ENCODE peak calls at places on chromosomes 1 and 21, in nine cellular contexts. N is T-helper 1 cell; K is activated naive CD8-positive, alpha-beta T cell treated with anti-CD3 and anti-CD28 coated beads, Interleukin-2, amount 50 U/mL, for 24 hours; A is C1 segment of cervical spinal cord; P is heart left ventricle; R is NCI-H187 treated with DMSO at 0.1 percent for 48 hours; L is kidney tubule cell; S is activated T-helper 1 cell treated with Interleukin-2 at 50 U/mL for 16 hours; B is nucleus accumbens. F is an unnamed sample.

GRCh38 chr1:4728319-4729107 is 74.1 kb downstream of the AJAP1 start:
- DNase-seq in S (no peak), N (no peak), L (no peak), R (no peak), K (no peak), P (no peak), B (no peak), A (no peak), F (no peak)

GRCh38 chr1:91997607-91998195 is 32.1 kb upstream of the EPHX4 start:
- DNase-seq in K (peak), B (no peak), S (peak), L (peak), N (peak), A (no peak), R (no peak), P (peak), F (peak)

GRCh38 chr1:164702216-164702615 is 143.2 kb downstream of the PBX1 start:
- DNase-seq in L (peak), S (no peak), P (no peak), N (no peak), K (no peak), R (no peak), B (no peak), A (no peak), F (no peak)

GRCh38 chr1:91697322-91698260 is 188.4 kb downstream of the TGFBR3 start:
- DNase-seq in A (no peak), P (no peak), S (peak), K (peak), B (no peak), N (peak), R (no peak), L (no peak), F (no peak)

GRCh38 chr1:64823691-64824476 is 79.0 kb downstream of the RAVER2 start:
- DNase-seq in L (peak), B (no peak), P (peak), A (peak), N (peak), R (peak), K (peak), S (peak), F (peak)

GRCh38 chr21:25171438-25171837 is 435.8 kb downstream of the MRPL39 start:
- DNase-seq in A (no peak), P (no peak), S (no peak), N (no peak), K (no peak), B (no peak), R (no peak), L (peak), F (no peak)

GRCh38 chr1:1199961-1200875 is 6.2 kb downstream of the TNFRSF18 start:
- DNase-seq in A (no peak), K (no peak), S (no peak), B (no peak), R (no peak), L (no peak), N (no peak), P (peak), F (no peak)

GRCh38 chr1:59971464-59971911 is 44.9 kb upstream of the CYP2J2 start:
- DNase-seq in N (peak), S (no peak), B (peak), L (peak), P (peak), K (peak), R (peak), A (peak), F (peak)

GRCh38 chr21:38223893-38224540 is 32.8 kb upstream of the KCNJ15 start:
- DNase-seq in P (no peak), B (no peak), K (peak), A (no peak), S (no peak), N (no peak), R (no peak), L (no peak), F (no peak)

GRCh38 chr1:12556368-12556930 is 61.6 kb downstream of the DHRS3 start:
- DNase-seq in S (no peak), B (no peak), L (no peak), K (no peak), P (peak), A (no peak), R (no peak), N (no peak), F (peak)

GRCh38 chr1:41466146-41466545 is 18.3 kb downstream of the EDN2 start:
- DNase-seq in N (no peak), S (no peak), K (no peak), P (no peak), A (no peak), R (no peak), B (no peak), L (no peak), F (no peak)

GRCh38 chr1:201499795-201500669 is 6.9 kb downstream of the CSRP1 start:
- DNase-seq in L (no peak), R (no peak), A (peak), S (no peak), B (peak), K (no peak), N (no peak), P (no peak), F (peak)

GRCh38 chr1:198686069-198686728 is 47.4 kb downstream of the PTPRC start:
- DNase-seq in B (no peak), R (no peak), S (no peak), N (no peak), K (no peak), A (no peak), L (peak), P (no peak), F (no peak)

GRCh38 chr1:29395724-29396437 is 159.6 kb downstream of the PTPRU start:
- DNase-seq in R (no peak), S (no peak), P (no peak), N (no peak), L (no peak), B (no peak), A (no peak), K (no peak), F (no peak)

GRCh38 chr21:26719750-26720149 is 125.5 kb downstream of the ADAMTS1 start:
- DNase-seq in A (peak), R (no peak), N (no peak), P (peak), S (no peak), K (no peak), B (no peak), L (no peak), F (no peak)

GRCh38 chr1:31414692-31415370 is 1.8 kb downstream of the SERINC2 start:
- DNase-seq in N (no peak), S (no peak), B (no peak), L (peak), R (no peak), K (no peak), A (no peak), P (no peak), F (no peak)

GRCh38 chr1:84997667-84998600 is 1.0 kb upstream of the MCOLN2 start:
- DNase-seq in L (peak), A (no peak), P (no peak), B (no peak), S (no peak), R (no peak), K (peak), N (no peak), F (no peak)

GRCh38 chr1:190738321-190738720 is 260.7 kb upstream of the BRINP3 start:
- DNase-seq in L (peak), A (no peak), S (no peak), P (no peak), K (no peak), R (no peak), N (no peak), B (no peak), F (no peak)

GRCh38 chr1:210525759-210526158 is 197.1 kb downstream of the HHAT start:
- DNase-seq in R (no peak), L (no peak), N (no peak), S (no peak), B (no peak), A (no peak), K (no peak), P (no peak), F (no peak)

GRCh38 chr1:48236716-48237470 is 14.4 kb downstream of the SLC5A9 start:
- DNase-seq in L (peak), K (no peak), S (no peak), P (no peak), A (no peak), B (no peak), N (peak), R (no peak), F (no peak)

GRCh38 chr1:9047019-9047418 is 20.8 kb upstream of the SLC2A7 start:
- DNase-seq in K (no peak), A (no peak), P (no peak), B (no peak), R (no peak), N (no peak), S (no peak), L (no peak), F (no peak)

GRCh38 chr1:116827607-116828125 is 73.4 kb downstream of the CD2 start:
- DNase-seq in K (no peak), S (no peak), L (no peak), A (no peak), R (no peak), B (no peak), N (no peak), P (no peak), F (no peak)

GRCh38 chr21:45611296-45611695 is 32.2 kb upstream of the PCBP3 start:
- DNase-seq in R (no peak), S (no peak), K (no peak), N (no peak), P (no peak), A (no peak), B (no peak), L (no peak), F (no peak)

GRCh38 chr1:198304431-198304830 is 147.6 kb downstream of the NEK7 start:
- DNase-seq in N (no peak), S (no peak), L (no peak), P (no peak), K (no peak), A (no peak), R (no peak), B (no peak), F (no peak)

GRCh38 chr1:109529895-109530456 is 9.7 kb upstream of the GPR61 start:
- DNase-seq in B (no peak), S (no peak), R (no peak), L (no peak), A (no peak), P (no peak), N (no peak), K (no peak), F (no peak)

GRCh38 chr1:115654663-115655306 is 13.0 kb downstream of the VANGL1 start:
- DNase-seq in N (no peak), K (no peak), L (no peak), S (no peak), A (no peak), R (no peak), P (peak), B (no peak), F (peak)

GRCh38 chr1:152739841-152740240 is 18.0 kb upstream of the KPRP start:
- DNase-seq in R (no peak), A (no peak), P (no peak), L (no peak), B (no peak), N (no peak), K (no peak), S (no peak), F (no peak)

GRCh38 chr1:46041974-46042373 is 90.5 kb downstream of the PIK3R3 start:
- DNase-seq in L (no peak), P (no peak), A (peak), R (no peak), S (no peak), N (no peak), K (no peak), B (no peak), F (no peak)

GRCh38 chr1:960371-961131 is at the start of gene KLHL17:
- DNase-seq in R (no peak), L (peak), A (peak), P (peak), S (peak), N (peak), B (peak), K (peak), F (peak)

GRCh38 chr21:32456497-32456918 is 44.0 kb downstream of the EVA1C start:
- DNase-seq in N (no peak), B (no peak), P (no peak), A (no peak), K (no peak), R (no peak), L (peak), S (no peak), F (peak)

GRCh38 chr1:57353589-57353988 is 70.3 kb downstream of the DAB1 start:
- DNase-seq in S (no peak), N (no peak), L (no peak), B (no peak), P (no peak), R (no peak), K (no peak), A (no peak), F (no peak)

GRCh38 chr1:61836649-61837048 is 94.4 kb downstream of the PATJ start:
- DNase-seq in A (no peak), L (no peak), B (no peak), N (no peak), K (no peak), P (no peak), S (no peak), R (no peak), F (peak)

GRCh38 chr1:207798847-207799246 is 47.0 kb downstream of the CD46 start:
- DNase-seq in K (no peak), B (no peak), N (peak), R (no peak), P (no peak), S (no peak), L (no peak), A (no peak), F (no peak)

GRCh38 chr1:108767708-108768107 is 21.2 kb downstream of the STXBP3 start:
- DNase-seq in S (no peak), L (no peak), N (no peak), R (no peak), B (no peak), P (no peak), K (no peak), A (no peak), F (no peak)

GRCh38 chr1:85330206-85330605 is 53.8 kb upstream of the BCL10 start:
- DNase-seq in B (no peak), N (no peak), S (no peak), A (no peak), K (no peak), R (no peak), L (peak), P (peak), F (no peak)

GRCh38 chr1:20100632-20101355 is 18.5 kb downstream of the PLA2G2D start:
- DNase-seq in S (no peak), L (peak), R (no peak), P (peak), B (no peak), K (peak), N (peak), A (no peak), F (peak)

GRCh38 chr21:37870229-37870628 is 46.0 kb downstream of the KCNJ6 start:
- DNase-seq in R (no peak), A (peak), S (no peak), B (no peak), K (no peak), N (no peak), P (no peak), L (no peak), F (no peak)

GRCh38 chr1:65459397-65459768 is 38.9 kb downstream of the LEPR start:
- DNase-seq in P (no peak), N (peak), B (no peak), K (no peak), R (no peak), A (peak), L (peak), S (no peak), F (no peak)

F was measured in prostate gland.